ENCODE peak calls at places on chromosomes 1 and 21, in six cellular contexts. P is caudate nucleus, V is A172, X is EH, H is T-helper 2 cell, U is sciatic nerve. M is an unnamed sample.

GRCh38 chr1:12046749-12047119 is 16.4 kb upstream of the TNFRSF8 start:
- DNase-seq in U (no peak), P (no peak), V (no peak), X (no peak), H (no peak), M (no peak)

GRCh38 chr1:30378991-30379581 is 344.3 kb downstream of the MATN1 start:
- DNase-seq in P (no peak), U (peak), V (peak), X (peak), H (no peak), M (no peak)

GRCh38 chr1:180927348-180927747 is 14.7 kb downstream of the KIAA1614 start:
- DNase-seq in P (no peak), V (no peak), H (no peak), U (no peak), X (no peak), M (peak)

GRCh38 chr1:151612506-151613274 is 840 bp downstream of the SNX27 start:
- DNase-seq in U (peak), V (peak), P (peak), H (peak), X (peak), M (peak)

GRCh38 chr1:23224721-23225648 is 7.7 kb upstream of the HTR1D start:
- DNase-seq in U (no peak), X (peak), P (no peak), H (no peak), V (peak), M (no peak)

GRCh38 chr1:246632584-246633168 is 66.4 kb downstream of the CNST start:
- DNase-seq in P (no peak), V (peak), H (no peak), U (no peak), X (peak), M (no peak)

GRCh38 chr1:55703726-55704363 is 488.7 kb upstream of the USP24 start:
- DNase-seq in P (no peak), X (peak), H (no peak), V (no peak), U (no peak), M (no peak)

GRCh38 chr1:16618719-16619118 is 5.4 kb upstream of the NBPF1 start:
- DNase-seq in X (no peak), H (no peak), V (no peak), U (peak), P (no peak), M (no peak)

GRCh38 chr1:151175910-151176309 is at the start of gene TMOD4:
- DNase-seq in P (no peak), U (no peak), X (peak), H (peak), V (no peak), M (no peak)

GRCh38 chr1:43305926-43306687 is 5.3 kb downstream of the TIE1 start:
- DNase-seq in P (no peak), H (no peak), X (peak), U (peak), V (no peak), M (no peak)

GRCh38 chr1:203669739-203670138 is 43.1 kb downstream of the ATP2B4 start:
- DNase-seq in V (peak), U (no peak), X (peak), P (no peak), H (no peak), M (peak)

GRCh38 chr1:143691400-143691891 is 280.3 kb downstream of the FAM72C start:
- DNase-seq in U (no peak), X (peak), H (no peak), P (no peak), V (peak), M (no peak)

GRCh38 chr1:44676484-44677200 is 2.1 kb downstream of the ARMH1 start:
- DNase-seq in P (no peak), X (peak), V (no peak), U (no peak), H (no peak), M (no peak)

GRCh38 chr21:42081138-42081537 is 10.0 kb downstream of the UMODL1 start:
- DNase-seq in H (no peak), P (no peak), V (no peak), X (no peak), U (no peak), M (no peak)